ENCODE peak calls at places on chromosomes 16 and 17, in five cellular contexts. L, V, Q, K and C are unnamed samples.

GRCh38 chr16:85856585-85856984 is 42.4 kb upstream of the IRF8 start:
- DNase-seq in V (no peak), Q (no peak), L (no peak), K (no peak), C (no peak)

GRCh38 chr16:47728229-47728628 is 267.1 kb downstream of the PHKB start:
- DNase-seq in L (no peak), V (no peak), Q (no peak), K (no peak), C (no peak)

GRCh38 chr16:84434800-84435199 is 66.5 kb downstream of the ATP2C2 start:
- DNase-seq in K (no peak), V (no peak), Q (no peak), L (no peak), C (no peak)

GRCh38 chr17:28188841-28189263 is 130.1 kb upstream of the TMEM97 start:
- DNase-seq in V (no peak), L (no peak), Q (no peak), K (no peak), C (no peak)

GRCh38 chr16:61149709-61150108 is 886.5 kb downstream of the CDH8 start:
- DNase-seq in L (no peak), Q (no peak), K (no peak), V (no peak), C (no peak)

GRCh38 chr17:81049372-81049911 is 14.5 kb downstream of the BAIAP2 start:
- DNase-seq in Q (peak; percentile 35), V (peak; percentile 38), K (no peak), L (no peak), C (no peak)

GRCh38 chr17:82729479-82730260 is 5.7 kb upstream of the FN3K start:
- DNase-seq in Q (no peak), K (no peak), L (no peak), V (no peak), C (no peak)

GRCh38 chr17:8122923-8123694 is 797 bp downstream of the HES7 start:
- DNase-seq in L (no peak), Q (peak; percentile 42), V (no peak), K (no peak), C (no peak)

GRCh38 chr17:74465378-74466110 is 890 bp upstream of the CD300A start:
- DNase-seq in V (no peak), K (no peak), L (no peak), Q (no peak), C (no peak)